ENCODE peak calls at places on chromosome 11, in eight cellular contexts. W is cardiac fibroblast; R is fibroblast of lung; X is stomach; M is cardiac muscle cell; H is CD8-positive, alpha-beta T cell; P is lower lobe of right lung; Q is left ventricle myocardium inferior. G is an unnamed sample.

GRCh38 chr11:23948831-23949230 is 548.0 kb upstream of the LUZP2 start:
- DNase-seq in Q (no peak), H (no peak), X (no peak), P (no peak), W (peak), M (no peak), R (peak), G (no peak)

GRCh38 chr11:3686751-3687150 is 15.6 kb upstream of the CHRNA10 start:
- DNase-seq in Q (no peak), M (no peak), R (no peak), X (no peak), H (no peak), W (peak), P (no peak), G (no peak)

GRCh38 chr11:78289547-78290292 is 101.0 kb downstream of the USP35 start:
- DNase-seq in P (no peak), M (no peak), Q (no peak), X (no peak), W (no peak), H (no peak), R (no peak), G (no peak)

GRCh38 chr11:2779981-2780849 is 80.4 kb upstream of the KCNQ1OT1 start:
- DNase-seq in W (no peak), H (peak), P (peak), Q (peak), X (peak), M (peak), R (peak), G (no peak)

GRCh38 chr11:130103296-130103814 is 33.7 kb downstream of the APLP2 start:
- DNase-seq in M (peak), P (no peak), Q (no peak), R (peak), H (no peak), W (peak), X (no peak), G (no peak)

GRCh38 chr11:74017631-74018030 is 8.7 kb upstream of the UCP3 start:
- DNase-seq in Q (no peak), H (no peak), W (no peak), X (no peak), R (no peak), P (no peak), M (no peak), G (no peak)

GRCh38 chr11:57792060-57792541 is 30.5 kb downstream of the CTNND1 start:
- DNase-seq in Q (peak), P (peak), H (peak), W (peak), M (peak), X (peak), R (peak), G (no peak)

GRCh38 chr11:1640076-1640946 is 10.7 kb downstream of the KRTAP5-5 start:
- DNase-seq in Q (no peak), P (no peak), W (peak), M (peak), R (peak), H (peak), X (peak), G (no peak)

GRCh38 chr11:108891143-108891542 is 226.3 kb downstream of the DDX10 start:
- DNase-seq in Q (no peak), W (no peak), R (no peak), M (no peak), X (no peak), H (no peak), P (no peak), G (no peak)

GRCh38 chr11:120236169-120237107 is 3.5 kb upstream of the POU2F3 start:
- DNase-seq in R (no peak), M (no peak), H (no peak), P (no peak), Q (no peak), W (peak), X (no peak), G (no peak)

GRCh38 chr11:112310867-112311266 is 50.2 kb upstream of the PLET1 start:
- DNase-seq in R (no peak), Q (no peak), H (no peak), P (no peak), X (no peak), W (no peak), M (no peak), G (no peak)

GRCh38 chr11:17867346-17867745 is 132.8 kb downstream of the KCNC1 start:
- DNase-seq in H (no peak), R (no peak), Q (no peak), X (no peak), P (no peak), W (no peak), M (no peak), G (no peak)

GRCh38 chr11:2311456-2312201 is 9.8 kb downstream of the TSPAN32 start:
- DNase-seq in X (no peak), H (no peak), P (no peak), R (no peak), Q (no peak), M (no peak), W (no peak), G (no peak)

GRCh38 chr11:121389651-121390050 is 62.5 kb upstream of the SORL1 start:
- DNase-seq in P (no peak), H (no peak), W (no peak), X (no peak), M (peak), R (no peak), Q (peak), G (no peak)

DNA sequence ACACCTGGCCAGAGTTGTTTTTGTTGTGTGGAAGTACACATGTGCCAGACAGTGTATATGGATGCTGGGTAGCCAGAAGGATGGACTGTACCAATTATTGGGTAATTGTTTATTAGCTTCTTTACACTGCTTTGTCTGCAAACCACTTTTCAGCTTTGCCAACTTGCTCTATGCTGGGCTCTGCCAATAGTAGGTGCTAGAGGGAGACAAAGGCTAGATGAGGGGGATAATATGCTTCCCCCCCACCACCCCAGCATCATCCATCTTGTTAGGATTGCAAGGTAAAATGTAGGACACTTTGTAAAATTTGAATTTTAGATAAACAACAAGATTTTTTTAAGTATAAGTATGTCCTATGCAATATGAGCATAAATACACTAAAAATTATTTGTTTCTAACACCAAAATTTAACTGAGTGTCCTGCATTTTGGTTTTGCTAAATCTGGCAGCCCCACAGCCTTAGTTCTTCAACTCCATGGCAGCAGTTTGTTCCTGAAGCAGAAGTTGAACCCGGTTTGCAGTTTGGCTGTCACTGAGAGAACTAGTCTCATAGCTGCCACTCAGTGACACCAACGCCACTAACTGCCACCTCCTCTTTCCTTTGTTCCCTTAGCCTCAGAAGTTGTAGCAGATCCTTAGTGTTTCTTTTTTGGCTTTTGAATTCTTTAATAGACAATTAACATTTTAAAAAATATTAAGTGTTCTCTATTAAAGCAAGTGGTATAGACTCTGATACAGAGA is 78.8 kb downstream of the CCDC81 start:
- DNase-seq in W (no peak), R (no peak), H (no peak), P (no peak), Q (no peak), X (no peak), M (no peak), G (no peak)
- TF ChIP-seq CTCF in W (no peak), R (peak), H (no peak), P (no peak), Q (no peak), X (no peak), M (no peak), G (no peak)

DNA sequence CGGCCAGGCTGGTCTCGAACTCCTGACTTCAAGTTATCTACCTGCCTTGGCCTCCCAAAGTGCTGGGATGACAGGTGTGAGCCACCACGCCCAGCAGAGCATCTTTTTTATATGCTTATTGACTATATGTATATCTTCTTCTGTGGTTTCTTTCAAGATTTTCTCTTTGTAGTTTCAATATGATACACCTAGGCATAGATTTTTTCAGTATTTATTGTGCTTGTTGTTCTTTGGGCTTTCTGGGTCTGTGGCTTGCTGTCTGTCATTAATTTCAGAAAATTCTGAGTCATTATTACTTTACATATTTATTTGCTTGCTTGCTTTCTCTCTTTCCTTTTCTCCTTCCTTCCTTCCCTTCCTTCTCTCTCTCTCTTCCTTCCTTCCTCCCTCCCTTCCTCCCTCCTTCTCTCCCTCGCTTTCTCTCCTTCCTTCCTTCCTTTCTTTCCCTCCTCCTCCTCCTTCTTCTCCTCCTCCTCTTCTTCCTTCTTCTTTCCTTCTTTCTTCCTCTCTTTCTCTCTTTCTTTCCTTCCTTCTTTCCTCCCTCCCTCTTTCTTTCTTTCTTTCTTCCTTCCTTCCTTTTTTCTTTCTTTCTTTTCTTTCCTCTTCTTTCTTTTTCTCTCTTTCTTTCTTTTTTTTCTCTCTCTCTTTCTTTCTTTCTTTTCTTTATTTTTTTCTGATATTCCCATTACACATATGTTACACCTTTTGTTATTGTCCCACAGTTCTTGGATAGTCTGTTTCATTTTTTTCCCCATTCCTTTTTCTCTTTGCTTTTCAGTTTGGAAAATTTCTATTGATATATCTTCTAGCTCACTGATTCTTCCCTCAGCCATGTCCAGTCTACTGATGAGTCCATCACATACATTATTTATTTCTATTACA is 10.9 kb upstream of the DCHS1 start:
- DNase-seq in Q (no peak), H (no peak), X (no peak), M (no peak), P (no peak), W (no peak), R (no peak), G (no peak)
- TF ChIP-seq CTCF in Q (no peak), H (no peak), X (no peak), M (no peak), P (no peak), W (no peak), R (no peak), G (no peak)

GRCh38 chr11:119094816-119095065 is 6.9 kb downstream of the DPAGT1 start:
- DNase-seq in M (peak), X (peak), Q (peak), H (no peak), R (peak), W (peak), P (peak), G (no peak)
- TF ChIP-seq CTCF in M (peak), X (peak), Q (peak), H (peak), R (peak), W (peak), P (peak), G (no peak)

DNA sequence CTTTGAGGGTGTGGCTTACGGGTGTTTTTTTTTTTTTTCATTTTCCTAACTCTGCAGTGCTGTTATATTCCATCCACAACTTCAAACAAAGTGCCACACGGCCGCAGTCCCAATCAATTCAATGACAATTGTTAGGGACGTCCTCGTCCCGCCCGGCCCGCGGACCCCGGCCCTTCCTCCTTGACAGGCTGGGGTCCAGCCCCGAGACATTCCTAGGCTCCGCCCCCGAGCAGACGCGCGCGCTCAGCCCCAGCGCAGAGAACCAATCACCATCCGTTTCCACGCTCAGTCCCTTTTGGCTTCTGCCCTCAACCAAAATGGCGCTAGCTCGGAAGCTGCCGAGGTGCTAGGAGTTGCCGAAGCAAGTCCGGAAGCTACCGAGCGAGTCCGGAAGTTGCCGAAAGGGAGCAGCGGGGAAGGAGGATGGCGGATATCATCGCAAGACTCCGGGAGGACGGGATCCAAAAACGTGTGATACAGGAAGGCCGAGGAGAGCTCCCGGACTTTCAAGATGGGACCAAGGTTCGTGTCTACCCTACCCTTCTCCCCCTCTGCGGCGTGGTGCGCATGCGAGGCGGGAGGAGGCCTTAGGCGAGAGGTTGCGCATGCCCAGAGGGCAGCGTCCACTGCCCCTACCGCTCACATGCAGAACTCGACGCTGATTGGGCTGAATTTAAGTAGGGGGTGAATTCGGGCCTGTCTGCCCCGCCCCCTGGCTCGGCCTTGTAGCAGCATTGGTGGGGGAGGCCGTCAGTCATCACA is at the start of gene AIP:
- DNase-seq in W (peak), H (peak), M (peak), R (peak), P (peak), X (peak), Q (peak), G (peak)
- TF ChIP-seq CTCF in W (peak), H (no peak), M (peak), R (no peak), P (peak), X (no peak), Q (peak), G (no peak)

DNA sequence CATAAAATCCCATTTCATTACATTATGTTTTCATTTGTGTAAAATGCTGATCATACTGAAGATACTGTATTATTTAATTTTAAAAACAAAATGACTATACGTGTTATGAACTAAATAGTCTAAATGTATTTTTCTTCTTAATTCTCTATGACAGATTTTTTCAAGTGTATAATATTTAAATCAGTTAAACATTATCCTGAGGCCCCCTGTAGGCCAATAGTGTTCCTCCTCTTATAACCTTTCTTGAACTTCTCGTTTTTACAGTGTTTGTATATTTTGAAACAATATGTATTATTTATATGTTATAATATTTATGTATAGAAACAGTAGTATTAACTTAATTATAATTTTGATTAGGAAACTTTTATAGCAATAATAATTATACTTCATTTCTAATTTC is 151.1 kb upstream of the CHORDC1 start:
- DNase-seq in R (no peak), X (no peak), P (no peak), H (no peak), M (no peak), Q (no peak), W (no peak), G (no peak)
- TF ChIP-seq CTCF in R (no peak), X (no peak), P (no peak), H (no peak), M (no peak), Q (no peak), W (no peak), G (no peak)

GRCh38 chr11:13767461-13767860 is 99.0 kb downstream of the FAR1 start:
- DNase-seq in X (no peak), Q (no peak), P (no peak), W (no peak), M (no peak), H (no peak), R (no peak), G (no peak)

GRCh38 chr11:13769188-13769587 is 100.7 kb downstream of the FAR1 start:
- DNase-seq in M (no peak), X (no peak), R (no peak), P (no peak), H (no peak), Q (no peak), W (no peak), G (no peak)

GRCh38 chr11:13775471-13775870 is 107.0 kb downstream of the FAR1 start:
- DNase-seq in W (no peak), R (no peak), H (no peak), X (no peak), Q (no peak), P (no peak), M (no peak), G (no peak)

GRCh38 chr11:13776134-13776815 is 107.8 kb downstream of the FAR1 start:
- DNase-seq in H (peak), X (no peak), R (no peak), P (no peak), W (no peak), Q (no peak), M (no peak), G (no peak)

DNA sequence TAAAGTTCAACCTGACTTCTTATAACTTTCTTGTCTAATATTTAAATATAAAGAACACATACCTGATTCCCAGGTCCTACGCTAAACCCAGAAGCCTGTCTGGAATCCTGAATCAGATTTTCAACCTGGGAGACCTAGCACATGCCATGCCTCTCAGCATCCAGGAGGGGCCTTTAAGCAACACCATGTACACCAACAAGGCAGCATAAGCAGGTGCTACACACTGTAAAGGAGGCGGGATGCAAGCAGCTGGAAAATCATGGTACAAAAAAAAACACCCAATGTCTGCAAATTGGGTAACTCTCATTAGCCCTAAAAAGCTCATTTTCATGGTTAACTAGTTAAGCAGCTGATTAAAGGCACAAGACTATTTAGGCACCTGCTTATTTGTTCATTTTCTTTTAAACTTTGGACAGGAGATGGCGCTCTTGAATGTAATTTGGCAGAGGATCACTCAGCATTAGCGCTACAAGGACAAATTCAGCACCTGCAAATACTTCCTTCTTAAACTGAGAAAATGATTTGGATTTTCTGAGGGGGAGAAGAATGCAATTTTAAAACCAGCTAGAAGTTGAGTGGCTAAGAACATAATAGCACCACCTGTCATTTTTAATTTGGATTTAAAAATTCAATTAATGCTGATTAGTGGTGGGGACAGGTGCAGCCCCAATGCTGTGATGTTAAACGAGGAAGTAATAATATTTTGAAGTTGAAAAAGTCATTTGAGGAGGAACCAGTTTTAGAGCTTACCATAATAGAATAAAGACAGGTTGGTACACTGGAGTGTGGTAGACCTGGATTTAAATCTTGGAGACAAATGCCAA is 104.0 kb downstream of the FAR1 start:
- DNase-seq in X (no peak), H (no peak), M (peak), R (peak), W (peak), P (no peak), Q (no peak), G (no peak)
- TF ChIP-seq CTCF in X (no peak), H (peak), M (peak), R (peak), W (no peak), P (peak), Q (peak), G (no peak)

G was measured in vagina.